ENCODE peak calls at places on chromosomes 1 and 21, in seven cellular contexts. Q is RWPE1, L is WTC11, G is progenitor cell of endocrine pancreas, F is Peyer's patch, R is ascending aorta, C is upper lobe of right lung. W is an unnamed sample.

GRCh38 chr1:9590201-9590600 is 1.5 kb downstream of the TMEM201 start:
- DNase-seq in C (no peak), R (peak; percentile 53), Q (no peak), F (no peak), L (no peak), G (no peak), W (no peak)

GRCh38 chr1:17167783-17168479 is 37.0 kb upstream of the PADI1 start:
- DNase-seq in C (no peak), Q (peak; percentile 36), F (no peak), G (no peak), R (no peak), L (no peak), W (no peak)

GRCh38 chr1:62437273-62437945 is 560 bp downstream of the USP1 start:
- DNase-seq in R (no peak), G (no peak), L (no peak), F (no peak), C (no peak), Q (no peak), W (peak; percentile 34)

GRCh38 chr1:156894001-156894400 is 483 bp downstream of the PEAR1 start:
- DNase-seq in G (no peak), Q (no peak), F (no peak), R (no peak), L (no peak), C (no peak), W (no peak)

GRCh38 chr21:42750737-42751530 is 97.5 kb downstream of the PDE9A start:
- DNase-seq in C (peak; percentile 56), G (no peak), L (no peak), Q (no peak), F (no peak), R (no peak), W (no peak)

GRCh38 chr1:240878631-240879030 is 266.7 kb upstream of the GREM2 start:
- DNase-seq in G (no peak), C (no peak), F (no peak), Q (no peak), L (no peak), R (no peak), W (no peak)

GRCh38 chr1:36109041-36109679 is 15.9 kb downstream of the COL8A2 start:
- DNase-seq in R (no peak), L (no peak), C (no peak), Q (peak; percentile 67), G (no peak), F (peak; percentile 35), W (no peak)

GRCh38 chr1:180925471-180926051 is 12.9 kb downstream of the KIAA1614 start:
- DNase-seq in Q (no peak), F (no peak), R (no peak), L (no peak), G (peak; percentile 26), C (no peak), W (no peak)

GRCh38 chr1:7587726-7588456 is 183.2 kb upstream of the VAMP3 start:
- DNase-seq in R (no peak), Q (no peak), C (peak; percentile 43), L (no peak), F (no peak), G (no peak), W (no peak)

GRCh38 chr1:101365186-101365585 is 128.4 kb downstream of the S1PR1 start:
- DNase-seq in L (no peak), F (no peak), G (no peak), Q (no peak), C (no peak), R (no peak), W (no peak)

GRCh38 chr1:47219590-47220220 is 12.3 kb downstream of the TAL1 start:
- DNase-seq in L (no peak), C (no peak), R (peak; percentile 52), Q (no peak), F (no peak), G (no peak), W (no peak)

GRCh38 chr1:42931108-42931539 is 27.5 kb downstream of the SLC2A1 start:
- DNase-seq in Q (no peak), L (peak; percentile 58), R (peak; percentile 65), C (peak; percentile 67), G (no peak), F (peak; percentile 72), W (peak; percentile 74)

GRCh38 chr1:88685239-88685604 is 1.1 kb downstream of the PKN2 start:
- DNase-seq in G (no peak), L (no peak), F (no peak), C (no peak), R (no peak), Q (no peak), W (no peak)

GRCh38 chr1:153880962-153881361 is 41.8 kb downstream of the GATAD2B start:
- DNase-seq in Q (peak; percentile 29), G (no peak), F (peak; percentile 47), C (peak; percentile 86), L (no peak), R (peak; percentile 87), W (peak; percentile 40)

GRCh38 chr1:154998818-154999650 is 3.6 kb upstream of the ZBTB7B start:
- DNase-seq in L (peak; percentile 90), Q (no peak), F (peak; percentile 56), G (peak; percentile 47), R (peak; percentile 76), C (peak; percentile 86), W (peak; percentile 81)

GRCh38 chr1:199405634-199406196 is 621.8 kb upstream of the NR5A2 start:
- DNase-seq in F (no peak), R (no peak), Q (no peak), C (no peak), L (no peak), G (no peak), W (no peak)

GRCh38 chr1:184242507-184242943 is 144.3 kb upstream of the C1orf21 start:
- DNase-seq in F (no peak), C (no peak), R (no peak), Q (peak; percentile 3), L (no peak), G (no peak), W (no peak)

GRCh38 chr1:109274533-109275476 is 8.1 kb downstream of the PSRC1 start:
- DNase-seq in R (no peak), C (peak; percentile 89), G (peak; percentile 42), F (no peak), Q (peak; percentile 85), L (no peak), W (no peak)

GRCh38 chr1:43931711-43932660 is 1.6 kb upstream of the ARTN start:
- DNase-seq in G (no peak), R (no peak), Q (no peak), L (no peak), F (no peak), C (no peak), W (no peak)

GRCh38 chr1:149888999-149889289 is 10.4 kb upstream of the BOLA1 start:
- DNase-seq in C (no peak), R (peak; percentile 79), G (no peak), Q (no peak), F (no peak), L (no peak), W (no peak)
- TF ChIP-seq CTCF in C (no peak), R (no peak), G (no peak), Q (no peak), F (no peak), L (no peak), W (no peak)

GRCh38 chr1:226708342-226708780 is 30.7 kb downstream of the ITPKB start:
- DNase-seq in F (no peak), R (no peak), L (no peak), C (no peak), Q (peak; percentile 67), G (no peak), W (no peak)

GRCh38 chr1:226706664-226707063 is 32.4 kb downstream of the ITPKB start:
- DNase-seq in R (no peak), G (no peak), F (no peak), C (no peak), L (no peak), Q (no peak), W (no peak)

GRCh38 chr1:226709942-226710341 is 29.1 kb downstream of the ITPKB start:
- DNase-seq in Q (no peak), R (no peak), L (no peak), C (no peak), F (no peak), G (no peak), W (no peak)

GRCh38 chr1:226710501-226710900 is 28.6 kb downstream of the ITPKB start:
- DNase-seq in L (no peak), F (no peak), C (no peak), G (no peak), R (no peak), Q (no peak), W (no peak)

GRCh38 chr1:226708967-226709396 is 30.1 kb downstream of the ITPKB start:
- DNase-seq in Q (no peak), L (no peak), C (no peak), F (no peak), G (no peak), R (no peak), W (no peak)
- TF ChIP-seq CTCF in Q (no peak), L (no peak), C (peak; percentile 22), F (no peak), G (no peak), R (no peak), W (no peak)

DNA sequence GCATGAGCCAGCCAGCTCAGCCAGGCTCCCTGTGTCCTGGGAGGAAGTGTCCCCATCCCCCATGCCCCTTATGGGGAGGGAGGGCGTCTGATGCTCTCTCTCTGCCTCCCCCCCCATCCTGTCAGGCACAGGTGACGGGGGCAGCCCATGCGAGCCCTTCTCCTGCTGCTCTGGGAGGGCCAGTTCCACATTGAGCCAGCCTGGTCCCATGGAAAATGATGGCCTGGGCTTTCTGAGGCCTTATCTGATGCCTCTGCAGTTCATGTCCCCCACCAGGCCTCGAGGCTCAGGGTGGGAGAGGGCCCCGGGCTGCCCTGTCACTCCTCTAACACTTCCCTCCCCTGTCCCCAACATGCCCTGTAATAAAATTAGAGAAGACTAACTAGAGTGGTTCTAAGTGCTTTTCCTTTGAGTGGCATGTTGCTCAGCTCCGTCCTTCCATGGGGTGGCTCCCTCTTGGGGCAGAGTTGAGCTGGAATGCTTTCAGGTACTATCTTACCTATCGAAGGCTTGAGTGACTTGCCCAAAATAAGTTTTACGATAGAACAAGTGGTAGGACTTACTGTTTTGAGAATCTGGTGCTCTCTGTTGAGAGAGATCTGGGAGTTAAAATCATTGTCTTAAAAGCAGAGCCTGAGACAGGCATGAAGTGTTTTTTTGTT is 1.8 kb upstream of the MTFR1L start:
- DNase-seq in G (no peak), F (peak; percentile 11), L (peak; percentile 53), Q (no peak), R (no peak), C (peak; percentile 57), W (no peak)
- TF ChIP-seq CTCF in G (peak; percentile 36), F (peak; percentile 45), L (no peak), Q (no peak), R (no peak), C (no peak), W (no peak)

DNA sequence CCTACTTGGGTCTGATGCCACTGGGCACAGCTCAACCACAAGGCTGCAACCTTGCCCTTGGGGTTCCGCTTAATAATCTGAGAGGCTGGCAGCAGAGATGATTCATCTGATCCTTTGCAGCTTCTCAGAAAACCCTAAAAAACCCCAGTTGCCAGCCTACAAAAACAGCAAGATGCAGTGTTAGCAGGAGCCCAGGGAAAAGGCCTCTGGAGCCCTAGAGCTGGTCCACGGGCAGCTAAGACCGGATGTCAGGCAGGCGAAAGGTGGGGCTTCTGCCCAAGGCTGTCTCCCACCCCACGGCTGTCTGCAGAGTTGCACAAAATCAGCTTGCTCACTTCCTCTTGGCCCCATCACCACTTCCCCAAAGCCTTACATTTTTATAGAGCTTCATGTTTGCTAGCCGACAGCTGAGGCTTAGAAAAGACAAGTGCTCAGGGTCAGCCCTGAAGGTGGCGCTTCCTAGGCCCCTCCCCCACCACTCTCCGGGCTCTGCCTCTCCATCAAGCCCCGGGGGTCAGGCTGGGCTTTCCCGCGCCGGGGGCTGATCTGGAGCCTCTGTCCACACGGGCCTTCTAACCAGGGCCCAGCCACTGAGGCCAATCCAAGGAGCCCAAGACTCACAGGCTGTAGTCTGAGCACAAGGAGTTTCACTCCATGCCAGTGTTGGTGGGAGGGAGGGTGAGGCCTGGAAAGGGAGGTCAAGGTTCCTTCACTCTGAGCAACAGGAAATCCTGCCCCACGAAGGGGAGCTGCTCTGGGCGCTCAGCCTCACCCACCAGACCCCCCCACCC is 4.2 kb upstream of the ADORA3 start:
- DNase-seq in L (peak; percentile 79), C (peak; percentile 90), R (peak; percentile 89), G (peak; percentile 56), Q (peak; percentile 27), F (peak; percentile 80), W (peak; percentile 62)
- TF ChIP-seq CTCF in L (no peak), C (no peak), R (no peak), G (no peak), Q (no peak), F (peak; percentile 6), W (peak; percentile 32)

W was measured in GM13977.